ENCODE peak calls at places on chromosomes 4 and X, in four cellular contexts. H is HepG2, V is K562, Y is H1. A is an unnamed sample.

GRCh38 chrX:100609591-100609990 is 24.9 kb downstream of the TNMD start:
- DNase-seq in H (no peak), Y (no peak), V (no peak), A (no peak)

GRCh38 chr4:14254252-14254651 is 626.7 kb upstream of the BOD1L1 start:
- DNase-seq in H (no peak), V (peak), Y (no peak), A (no peak)

GRCh38 chr4:97747945-97748344 is 395.3 kb downstream of the STPG2 start:
- DNase-seq in H (no peak), Y (no peak), V (no peak), A (no peak)

GRCh38 chr4:165700855-165701254 is 172.2 kb upstream of the TLL1 start:
- DNase-seq in V (no peak), H (peak), Y (no peak), A (peak)

GRCh38 chrX:41512394-41512793 is 65.3 kb downstream of the NYX start:
- DNase-seq in V (no peak), Y (no peak), H (no peak), A (no peak)

GRCh38 chr4:81512945-81513584 is 41.4 kb upstream of the RASGEF1B start:
- DNase-seq in V (no peak), Y (no peak), H (no peak), A (no peak)

GRCh38 chrX:71911731-71912050 is 1.0 kb downstream of the NHSL2 start:
- DNase-seq in V (no peak), Y (no peak), H (no peak), A (no peak)

GRCh38 chr4:37279894-37280592 is 35.5 kb downstream of the NWD2 start:
- DNase-seq in V (no peak), Y (no peak), H (peak), A (peak)

GRCh38 chr4:17619416-17620105 is 5.1 kb downstream of the MED28 start:
- DNase-seq in Y (no peak), H (no peak), V (no peak), A (no peak)

GRCh38 chrX:151771726-151772125 is 37.2 kb downstream of the CNGA2 start:
- DNase-seq in Y (no peak), H (no peak), V (no peak), A (no peak)

GRCh38 chrX:44291468-44292116 is 51.9 kb downstream of the EFHC2 start:
- DNase-seq in V (no peak), H (no peak), Y (no peak), A (no peak)

DNA sequence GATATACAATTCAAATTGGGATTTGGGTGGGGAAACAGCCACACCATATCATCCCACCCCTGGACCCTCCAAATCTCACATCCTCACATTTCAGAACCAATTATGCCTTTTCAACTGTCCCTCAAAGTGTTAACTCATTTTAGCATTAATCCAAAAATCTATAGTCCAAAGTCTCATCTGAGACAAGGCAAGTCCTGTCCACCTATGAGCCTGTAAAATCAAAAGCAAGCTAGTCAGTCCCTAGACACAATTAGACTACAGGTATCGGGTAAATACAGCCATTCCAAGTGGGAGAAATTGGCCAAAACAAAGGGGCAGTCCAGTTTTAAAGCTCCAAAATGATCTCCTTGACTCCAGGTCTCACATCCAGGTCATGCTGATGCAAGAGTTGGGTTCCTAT is 128.0 kb downstream of the NBDY start:
- DNase-seq in H (no peak), V (no peak), Y (no peak), A (no peak)
- TF ChIP-seq MAX in H (no peak), V (no peak), Y (no peak), A (no peak)

GRCh38 chr4:76197971-76198410 is 15.6 kb downstream of the SCARB2 start:
- DNase-seq in V (no peak), Y (no peak), H (no peak), A (no peak)
- TF ChIP-seq FOSL1 in V (no peak), Y (no peak), H (no peak), A (no peak)

GRCh38 chr4:8504279-8505007 is 63.9 kb downstream of the TRMT44 start:
- DNase-seq in H (peak), Y (no peak), V (no peak), A (no peak)
- TF ChIP-seq MAX in H (no peak), Y (no peak), V (no peak), A (no peak)

DNA sequence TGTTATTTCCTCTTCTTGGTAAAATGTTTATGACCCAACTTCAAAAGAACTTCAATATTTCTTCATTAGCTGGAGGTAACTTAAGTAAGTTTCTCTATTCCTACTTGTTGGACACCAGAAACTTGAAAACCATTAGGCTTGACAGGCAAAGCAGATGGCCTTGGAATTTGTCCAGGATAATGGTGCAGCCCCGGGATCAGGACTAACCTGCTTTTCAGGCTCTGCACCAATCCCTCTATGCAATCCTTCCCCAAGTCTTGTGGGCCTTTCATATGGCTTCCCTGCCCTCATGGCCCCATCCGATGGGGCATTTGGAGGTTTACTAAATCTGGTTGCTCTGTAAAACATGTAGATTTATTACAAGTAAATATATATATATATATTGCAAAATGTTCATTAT is 68.5 kb downstream of the SPINK2 start:
- DNase-seq in Y (no peak), V (no peak), H (no peak), A (peak)
- TF ChIP-seq FOSL1 in Y (no peak), V (no peak), H (no peak), A (no peak)

GRCh38 chrX:57286507-57287251 is at the start of gene FAAH2:
- DNase-seq in V (peak), Y (no peak), H (peak), A (peak)
- TF ChIP-seq MAX in V (no peak), Y (no peak), H (peak), A (peak)

DNA sequence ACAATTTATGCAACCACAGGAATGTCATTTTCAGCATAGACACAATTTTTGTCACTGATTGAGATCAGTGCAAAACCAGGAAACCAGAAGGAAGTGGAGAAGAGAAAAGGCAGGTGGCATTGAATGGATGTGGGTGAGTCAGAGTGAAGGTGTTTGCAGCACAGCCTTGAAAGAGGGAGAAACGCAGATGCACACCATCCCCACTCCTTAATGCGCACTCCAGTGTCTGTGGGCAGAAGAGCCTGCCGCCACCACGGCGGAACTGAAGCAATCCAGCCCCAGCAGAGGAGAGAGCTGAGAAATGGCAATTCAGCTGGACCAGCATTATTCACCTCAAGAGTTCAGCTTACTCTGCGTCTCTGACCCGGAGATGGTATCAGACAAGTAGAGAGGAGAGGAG is 393.1 kb upstream of the FRG1 start:
- DNase-seq in Y (no peak), H (no peak), V (no peak), A (no peak)
- TF ChIP-seq FOSL1 in Y (no peak), H (no peak), V (no peak), A (no peak)

DNA sequence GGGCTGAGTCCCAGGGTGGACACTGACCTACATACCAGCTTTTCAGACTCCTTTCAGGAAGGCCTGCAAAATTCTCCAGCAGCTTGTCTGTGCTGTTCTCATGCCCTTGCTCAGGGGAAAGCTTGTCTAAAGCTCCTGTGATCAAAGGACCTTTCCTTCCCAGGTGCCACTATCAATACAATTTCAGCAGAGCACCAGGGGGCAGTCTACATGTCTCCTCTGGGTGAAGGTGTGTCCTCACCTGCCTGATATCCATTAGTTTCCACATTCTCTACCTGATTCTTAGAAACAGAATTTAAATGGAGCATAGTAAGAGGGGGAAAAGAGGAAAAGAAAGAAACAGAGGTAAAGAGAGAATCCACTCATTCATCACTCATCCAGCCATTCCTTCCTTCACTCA is 114.2 kb downstream of the PPARGC1A start:
- DNase-seq in H (peak), V (no peak), Y (no peak), A (no peak)
- TF ChIP-seq MAX in H (no peak), V (no peak), Y (no peak), A (no peak)

GRCh38 chr4:8268211-8268610 is 1.3 kb upstream of the HTRA3 start:
- DNase-seq in Y (no peak), V (no peak), H (no peak), A (no peak)

GRCh38 chr4:8270912-8271815 is 1.6 kb downstream of the HTRA3 start:
- DNase-seq in Y (no peak), V (no peak), H (no peak), A (no peak)

GRCh38 chr4:8268901-8269534 is 536 bp upstream of the HTRA3 start:
- DNase-seq in V (no peak), Y (no peak), H (no peak), A (no peak)

GRCh38 chr4:8270418-8270771 is 841 bp downstream of the HTRA3 start:
- DNase-seq in Y (no peak), V (no peak), H (no peak), A (no peak)

DNA sequence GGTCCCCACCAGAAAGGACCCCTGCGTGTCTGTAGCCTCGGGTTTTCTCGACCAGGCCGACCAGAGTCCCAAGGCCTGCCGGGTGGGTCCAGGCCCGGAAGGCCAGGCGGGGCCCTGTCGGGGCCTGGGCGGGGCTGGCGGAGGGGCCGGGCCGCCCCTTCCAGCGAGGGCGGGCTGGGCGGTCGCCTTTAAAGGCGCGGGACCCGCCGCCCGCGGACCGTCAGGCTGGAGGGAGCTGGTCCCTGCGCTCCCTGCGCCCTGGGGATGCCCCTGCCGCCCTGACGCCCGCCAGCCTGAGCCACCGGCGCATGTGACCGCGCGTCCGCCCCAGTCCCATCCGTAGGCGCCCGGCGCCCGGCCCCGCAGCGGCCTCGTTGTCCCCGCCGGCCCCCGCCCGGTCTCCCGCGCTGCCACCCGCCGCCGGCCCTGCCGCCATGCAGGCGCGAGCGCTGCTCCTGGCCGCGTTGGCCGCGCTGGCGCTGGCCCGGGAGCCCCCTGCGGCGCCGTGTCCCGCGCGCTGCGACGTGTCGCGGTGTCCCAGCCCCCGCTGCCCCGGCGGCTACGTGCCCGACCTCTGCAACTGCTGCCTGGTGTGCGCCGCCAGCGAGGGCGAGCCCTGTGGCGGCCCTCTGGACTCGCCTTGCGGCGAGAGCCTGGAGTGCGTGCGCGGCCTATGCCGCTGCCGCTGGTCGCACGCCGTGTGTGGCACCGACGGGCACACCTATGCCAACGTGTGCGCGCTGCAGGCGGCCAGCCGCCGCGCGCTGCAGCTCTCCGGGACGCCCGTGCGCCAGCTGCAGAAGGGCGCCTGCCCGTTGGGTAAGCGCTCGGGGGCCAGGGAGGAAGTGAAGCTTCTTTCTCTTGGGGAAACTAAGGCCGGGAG is at the start of gene HTRA3:
- DNase-seq in V (no peak), Y (no peak), H (no peak), A (no peak)
- TF ChIP-seq FOSL1 in V (no peak), Y (no peak), H (no peak), A (no peak)

GRCh38 chr4:96052827-96053226 is 212.9 kb downstream of the PDHA2 start:
- DNase-seq in H (no peak), V (no peak), Y (no peak), A (no peak)
- TF ChIP-seq MAX in H (no peak), V (no peak), Y (no peak), A (no peak)

DNA sequence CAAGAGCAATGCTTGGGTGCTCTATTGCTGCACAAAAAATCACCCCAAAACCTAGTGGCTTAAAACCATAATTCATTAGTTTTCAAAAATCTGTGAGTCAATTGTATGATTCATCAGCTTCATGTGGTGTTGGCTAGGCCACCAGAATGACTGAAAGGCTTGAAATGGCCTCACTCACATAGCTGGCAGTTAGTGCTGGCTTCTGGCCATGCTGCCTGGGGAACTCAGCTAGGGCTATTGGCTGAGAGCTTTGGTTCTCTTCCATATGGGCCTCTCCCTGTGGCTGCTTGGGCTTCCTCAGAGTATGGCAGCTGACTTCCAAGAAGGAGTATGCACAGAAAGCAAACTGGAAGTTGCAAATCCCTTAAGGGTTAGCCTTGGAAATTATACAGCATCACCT is 3.1 kb upstream of the MTMR1 start:
- DNase-seq in H (no peak), Y (no peak), V (no peak), A (peak)
- TF ChIP-seq FOSL1 in H (no peak), Y (no peak), V (no peak), A (peak)